ENCODE peak calls at places on chromosome X, in six cellular contexts. H, Q, X, S, M and D are unnamed samples.

GRCh38 chrX:1554469-1555210 is 17.7 kb upstream of the P2RY8 start:
- DNase-seq in S (no peak), M (no peak), X (no peak), H (no peak), Q (no peak), D (no peak)

GRCh38 chrX:139850968-139851367 is 81.9 kb downstream of the ATP11C start:
- DNase-seq in X (no peak), Q (no peak), M (no peak), H (no peak), S (no peak), D (no peak)

GRCh38 chrX:54178100-54178940 is 4.7 kb downstream of the FAM120C start:
- DNase-seq in Q (no peak), X (no peak), S (peak), H (no peak), M (peak), D (no peak)

GRCh38 chrX:26822448-26822847 is 606.5 kb downstream of the MAGEB5 start:
- DNase-seq in X (peak), Q (no peak), H (no peak), M (no peak), S (no peak), D (no peak)

GRCh38 chrX:65587616-65588526 is 53.3 kb upstream of the LAS1L start:
- DNase-seq in X (no peak), M (peak), Q (peak), S (no peak), H (peak), D (peak)

GRCh38 chrX:108396188-108396885 is 41.9 kb downstream of the COL4A6 start:
- DNase-seq in M (peak), H (no peak), Q (no peak), S (no peak), X (peak), D (no peak)

GRCh38 chrX:44062842-44063241 is 89.7 kb upstream of the NDP start:
- DNase-seq in H (no peak), M (no peak), S (no peak), Q (no peak), X (no peak), D (peak)

GRCh38 chrX:1545776-1546408 is 8.9 kb upstream of the P2RY8 start:
- DNase-seq in S (no peak), M (no peak), X (no peak), Q (no peak), H (no peak), D (no peak)

GRCh38 chrX:24590111-24590510 is 57.0 kb downstream of the PCYT1B start:
- DNase-seq in Q (no peak), S (no peak), H (no peak), X (no peak), M (no peak), D (no peak)

GRCh38 chrX:14936561-14936960 is 63.3 kb downstream of the MOSPD2 start:
- DNase-seq in S (no peak), M (peak), X (peak), Q (no peak), H (no peak), D (peak)

GRCh38 chrX:1450381-1451161 is 2.1 kb downstream of the ASMTL start:
- DNase-seq in M (no peak), X (no peak), H (no peak), Q (no peak), S (no peak), D (no peak)